ENCODE peak calls at places on chromosomes 3 and 15, in seven cellular contexts. E is HCT116, C is K562, O is H1, P is HepG2, I is GM12878, W is SK-N-SH. J is an unnamed sample.

GRCh38 chr15:71844916-71845315 is 34.6 kb downstream of the NR2E3 start:
- DNase-seq in E (no peak), C (no peak), O (no peak), P (no peak), I (no peak), W (no peak), J (no peak)

GRCh38 chr3:52327486-52328290 is 11.6 kb downstream of the DNAH1 start:
- DNase-seq in E (no peak), C (no peak), O (no peak), P (peak; percentile 12), I (no peak), W (no peak), J (no peak)

GRCh38 chr3:194672876-194673275 is 885 bp upstream of the LSG1 start:
- DNase-seq in E (no peak), C (no peak), O (no peak), P (no peak), I (no peak), W (no peak), J (no peak)

GRCh38 chr3:190239325-190239724 is 82.9 kb downstream of the CLDN1 start:
- DNase-seq in E (no peak), C (no peak), O (no peak), P (no peak), I (no peak), W (no peak), J (no peak)

GRCh38 chr15:54082836-54083492 is 104.7 kb downstream of the UNC13C start:
- DNase-seq in E (no peak), C (peak; percentile 11), O (peak; percentile 19), P (peak; percentile 9), I (no peak), W (peak; percentile 48), J (no peak)

GRCh38 chr3:66709464-66710058 is 208.7 kb upstream of the LRIG1 start:
- DNase-seq in E (no peak), C (no peak), O (no peak), P (no peak), I (no peak), W (no peak), J (no peak)

GRCh38 chr15:55277116-55277564 is 12.5 kb downstream of the RAB27A start:
- DNase-seq in E (no peak), C (no peak), O (no peak), P (no peak), I (peak; percentile 84), W (no peak), J (no peak)

GRCh38 chr3:124558898-124559649 is 171.2 kb upstream of the UMPS start:
- DNase-seq in E (peak; percentile 48), C (no peak), O (no peak), P (no peak), I (no peak), W (peak; percentile 60), J (no peak)

GRCh38 chr15:65580287-65580686 is 30.6 kb downstream of the INTS14 start:
- DNase-seq in E (no peak), C (no peak), O (no peak), P (peak; percentile 21), I (no peak), W (peak; percentile 31), J (no peak)

GRCh38 chr15:40064231-40064894 is 25.4 kb upstream of the SRP14 start:
- DNase-seq in E (no peak), C (no peak), O (no peak), P (no peak), I (no peak), W (no peak), J (no peak)

GRCh38 chr3:68448510-68449383 is 483.6 kb downstream of the TAFA4 start:
- DNase-seq in E (no peak), C (no peak), O (no peak), P (no peak), I (no peak), W (no peak), J (no peak)

GRCh38 chr3:194323785-194324735 is 27.1 kb downstream of the CPN2 start:
- DNase-seq in E (peak; percentile 76), C (peak; percentile 79), O (no peak), P (peak; percentile 59), I (no peak), W (peak; percentile 83), J (peak; percentile 89)

GRCh38 chr3:46935168-46935858 is 41.2 kb downstream of the CCDC12 start:
- DNase-seq in E (peak; percentile 65), C (peak; percentile 87), O (peak; percentile 64), P (peak; percentile 92), I (no peak), W (peak; percentile 64), J (no peak)

GRCh38 chr3:197216169-197216860 is 82.1 kb downstream of the DLG1 start:
- DNase-seq in E (no peak), C (no peak), O (no peak), P (no peak), I (no peak), W (no peak), J (no peak)

GRCh38 chr3:115876860-115877646 is 253.7 kb downstream of the GAP43 start:
- DNase-seq in E (no peak), C (no peak), O (no peak), P (no peak), I (no peak), W (no peak), J (no peak)

GRCh38 chr15:94412979-94413741 is 181.8 kb downstream of the MCTP2 start:
- DNase-seq in E (peak; percentile 6), C (no peak), O (no peak), P (peak; percentile 22), I (no peak), W (no peak), J (peak; percentile 4)

GRCh38 chr3:10382892-10383849 is 62.3 kb upstream of the SEC13 start:
- DNase-seq in E (no peak), C (no peak), O (no peak), P (no peak), I (no peak), W (no peak), J (no peak)

GRCh38 chr15:23529891-23530290 is 35.6 kb upstream of the MKRN3 start:
- DNase-seq in E (no peak), C (no peak), O (no peak), P (no peak), I (no peak), W (no peak), J (no peak)

GRCh38 chr3:30682434-30683155 is 76.2 kb downstream of the TGFBR2 start:
- DNase-seq in E (no peak), C (no peak), O (no peak), P (no peak), I (no peak), W (no peak), J (no peak)

GRCh38 chr3:141959921-141960554 is 83.6 kb downstream of the ATP1B3 start:
- DNase-seq in E (peak; percentile 12), C (no peak), O (no peak), P (no peak), I (no peak), W (no peak), J (no peak)

GRCh38 chr3:141965471-141965870 is 89.0 kb downstream of the ATP1B3 start:
- DNase-seq in E (no peak), C (no peak), O (no peak), P (no peak), I (no peak), W (no peak), J (no peak)

GRCh38 chr3:141959531-141959920 is 83.1 kb downstream of the ATP1B3 start:
- DNase-seq in E (peak; percentile 12), C (no peak), O (no peak), P (peak; percentile 15), I (no peak), W (no peak), J (no peak)

GRCh38 chr3:141963301-141963700 is 86.9 kb downstream of the ATP1B3 start:
- DNase-seq in E (no peak), C (no peak), O (no peak), P (no peak), I (no peak), W (no peak), J (no peak)

DNA sequence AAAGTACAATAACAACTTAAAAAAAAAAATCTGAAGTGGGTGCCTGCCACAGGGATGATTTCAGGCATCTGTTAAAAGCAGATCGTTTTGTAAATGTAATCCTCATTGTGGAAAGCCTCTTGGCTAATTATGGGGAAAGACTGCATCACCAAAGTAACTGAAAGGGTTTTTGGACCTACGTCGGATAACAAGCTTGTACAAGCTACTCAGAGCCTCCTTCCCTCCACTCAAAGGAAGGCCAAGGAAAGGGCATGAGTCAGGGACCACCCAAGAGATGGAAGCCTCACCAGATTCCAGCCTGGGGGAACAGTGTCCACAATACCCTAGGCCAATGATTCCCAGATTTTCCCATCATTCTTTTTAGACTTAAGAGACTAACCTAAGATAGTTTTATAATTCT is 84.3 kb downstream of the ATP1B3 start:
- DNase-seq in E (no peak), C (no peak), O (no peak), P (no peak), I (no peak), W (no peak), J (no peak)
- TF ChIP-seq JUND in E (no peak), C (no peak), O (no peak), P (no peak), I (no peak), W (no peak), J (no peak)

GRCh38 chr3:160470181-160470580 is 20.6 kb upstream of the TRIM59 start:
- DNase-seq in E (no peak), C (no peak), O (no peak), P (no peak), I (no peak), W (no peak), J (no peak)
- TF ChIP-seq JUND in E (no peak), C (no peak), O (no peak), P (no peak), I (no peak), W (no peak), J (no peak)

GRCh38 chr3:169964176-169964575 is 2.4 kb upstream of the SEC62 start:
- DNase-seq in E (no peak), C (no peak), O (no peak), P (no peak), I (no peak), W (no peak), J (no peak)
- TF ChIP-seq JUND in E (no peak), C (no peak), O (no peak), P (no peak), I (no peak), W (no peak), J (no peak)

DNA sequence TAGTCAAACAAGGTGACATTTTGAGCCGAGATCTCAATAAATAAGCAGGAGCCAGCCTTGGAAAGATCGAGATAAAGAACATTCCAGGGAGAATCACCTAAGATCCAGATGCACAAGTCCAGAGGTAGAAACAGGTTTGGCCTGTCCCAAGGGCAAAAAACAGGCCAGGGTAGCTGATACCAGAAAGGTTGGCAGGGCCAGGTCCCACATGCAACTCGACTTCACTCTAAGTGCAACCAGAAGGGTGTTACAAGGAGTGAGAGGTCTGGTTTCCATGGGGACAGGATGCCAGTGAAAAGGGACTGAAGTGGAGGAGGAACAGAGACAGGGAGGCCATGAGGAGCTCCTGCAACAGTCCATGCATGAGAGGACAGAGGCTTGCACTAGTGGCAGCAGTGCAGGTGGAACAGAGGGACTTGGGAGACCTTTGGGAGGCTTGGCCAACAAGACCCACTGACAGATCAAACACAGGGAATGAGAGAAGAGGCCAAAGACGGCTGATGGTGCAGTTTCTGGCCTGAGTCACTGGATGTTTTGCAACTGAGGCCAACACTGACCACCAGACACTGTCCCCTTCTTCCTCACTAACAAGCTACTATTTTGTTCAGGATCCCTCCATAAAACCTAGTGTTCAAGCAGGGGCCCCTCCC is 5.2 kb downstream of the TPRA1 start:
- DNase-seq in E (no peak), C (no peak), O (no peak), P (no peak), I (no peak), W (no peak), J (no peak)
- TF ChIP-seq JUND in E (no peak), C (no peak), O (no peak), P (no peak), I (no peak), W (no peak), J (no peak)